ENCODE peak calls at places on chromosomes 3 and 15, in four cellular contexts. T is body of pancreas, G is spleen, S is thoracic aorta. P is an unnamed sample. For H3K27me3 and H3K4me1, the result is how much of the 10 kb centered on the place peaks cover.

GRCh38 chr15:38563723-38564519 is 693 bp downstream of the RASGRP1 start:
- DNase-seq in G (peak), S (no peak), T (peak), P (peak)

GRCh38 chr15:62648954-62649353 is 393.6 kb upstream of the TPM1 start:
- DNase-seq in S (no peak), T (no peak), G (no peak), P (no peak)

GRCh38 chr3:66138336-66139234 is 82.2 kb upstream of the SLC25A26 start:
- DNase-seq in G (no peak), T (peak), S (no peak), P (no peak)

GRCh38 chr3:149443545-149443912 is 31.0 kb upstream of the TM4SF4 start:
- DNase-seq in S (no peak), T (no peak), G (no peak), P (no peak)

GRCh38 chr3:156606729-156607128 is 51.8 kb upstream of the SSR3 start:
- DNase-seq in G (no peak), S (no peak), T (no peak), P (no peak)

GRCh38 chr15:20351448-20351961 is 190.1 kb downstream of the GOLGA6L6 start:
- DNase-seq in T (peak), S (no peak), G (peak), P (no peak)

GRCh38 chr3:125110016-125110875 is 54.4 kb upstream of the HEG1 start:
- DNase-seq in S (no peak), G (no peak), T (no peak), P (no peak)

GRCh38 chr3:76063019-76063418 is 277.7 kb upstream of the ZNF717 start:
- DNase-seq in S (no peak), T (no peak), G (no peak), P (no peak)

GRCh38 chr15:40857601-40858351 is 13.9 kb downstream of the SPINT1 start:
- DNase-seq in T (peak), S (peak), G (peak), P (peak)

GRCh38 chr3:32973982-32974381 is 22.5 kb downstream of the CCR4 start:
- DNase-seq in G (no peak), S (no peak), T (no peak), P (peak)

GRCh38 chr3:144073698-144074097 is 102.1 kb downstream of the DIPK2A start:
- DNase-seq in S (no peak), G (no peak), T (no peak), P (no peak)

GRCh38 chr15:89524184-89524583 is 27.8 kb upstream of the RHCG start:
- DNase-seq in G (no peak), T (no peak), S (no peak), P (no peak)

GRCh38 chr15:63593705-63594671 is 3.2 kb upstream of the FBXL22 start:
- DNase-seq in G (no peak), T (no peak), S (no peak), P (no peak)

GRCh38 chr15:63709365-63709764 is 112.2 kb downstream of the FBXL22 start:
- DNase-seq in T (no peak), G (no peak), S (no peak), P (no peak)

GRCh38 chr3:117928836-117929235 is 1105.8 kb downstream of the IGSF11 start:
- DNase-seq in T (no peak), G (no peak), S (no peak), P (no peak)

GRCh38 chr15:84749111-84749991 is 959 bp downstream of the ZNF592 start:
- DNase-seq in G (peak), S (no peak), T (peak), P (peak)

GRCh38 chr15:55869660-55870059 is 123.8 kb downstream of the NEDD4 start:
- DNase-seq in T (no peak), G (no peak), S (no peak), P (no peak)

GRCh38 chr15:79025201-79025600 is 65.4 kb downstream of the RASGRF1 start:
- DNase-seq in G (no peak), S (no peak), T (no peak), P (no peak)

GRCh38 chr3:144018776-144019175 is 47.2 kb downstream of the DIPK2A start:
- DNase-seq in S (no peak), T (no peak), G (no peak), P (no peak)

DNA sequence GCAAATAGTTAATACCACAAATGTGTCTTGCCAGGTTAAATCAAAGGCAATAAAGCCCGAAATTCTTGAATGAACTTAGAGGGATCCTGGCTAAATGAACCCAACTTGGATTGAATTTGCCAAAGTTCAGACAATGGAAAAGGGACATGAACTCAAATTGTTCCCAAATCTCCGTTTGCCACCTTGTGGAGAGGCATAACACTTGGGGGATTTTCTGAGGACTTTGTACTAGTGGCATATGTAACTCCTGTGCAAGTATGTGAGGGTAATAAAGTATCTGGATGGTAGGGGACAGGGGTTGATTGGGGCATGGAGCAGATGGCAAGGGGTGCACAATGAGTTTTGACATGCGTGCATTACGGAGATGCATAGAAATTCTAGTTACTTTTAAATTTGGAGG is 1.3 kb upstream of the TCAIM start:
- DNase-seq in G (no peak), T (no peak), S (no peak), P (no peak)
- H3K4me3 ChIP-seq in G (peak), T (no peak), S (peak), P (peak)

GRCh38 chr15:72402726-72403125 is 4.6 kb downstream of the TMEM202 start:
- DNase-seq in G (no peak), T (no peak), S (no peak), P (no peak)
- H3K27me3 ChIP-seq in G (under half), T (under half), S (under half), P (under half)

GRCh38 chr15:100725121-100726069 is 123.0 kb downstream of the ASB7 start:
- DNase-seq in T (peak), S (no peak), G (no peak), P (no peak)

GRCh38 chr15:100728371-100729201 is 126.2 kb downstream of the ASB7 start:
- DNase-seq in S (no peak), T (no peak), G (no peak), P (no peak)

GRCh38 chr15:100727291-100727851 is 125.0 kb downstream of the ASB7 start:
- DNase-seq in T (no peak), S (no peak), G (no peak), P (no peak)

GRCh38 chr15:100726426-100727190 is 124.2 kb downstream of the ASB7 start:
- DNase-seq in G (no peak), T (peak), S (no peak), P (no peak)

GRCh38 chr15:100726070-100726420 is 123.7 kb downstream of the ASB7 start:
- DNase-seq in S (no peak), G (no peak), T (peak), P (no peak)
- H3K4me1 ChIP-seq in S (under half), G (under half), T (under half), P (under half)

GRCh38 chr3:45035441-45036301 is 9.6 kb downstream of the CLEC3B start:
- DNase-seq in T (no peak), S (no peak), G (peak), P (no peak)
- H3K4me3 ChIP-seq in T (no peak), S (peak), G (peak), P (no peak)

GRCh38 chr15:59996498-59997041 is 7.5 kb upstream of the FOXB1 start:
- DNase-seq in G (no peak), T (no peak), S (no peak), P (no peak)
- H3K27me3 ChIP-seq in G (half or more), T (under half), S (under half), P (under half)

GRCh38 chr3:50169858-50170257 is 14.7 kb downstream of the SEMA3F start:
- DNase-seq in G (no peak), S (no peak), T (no peak), P (no peak)
- H3K4me1 ChIP-seq in G (under half), S (under half), T (under half), P (under half)

DNA sequence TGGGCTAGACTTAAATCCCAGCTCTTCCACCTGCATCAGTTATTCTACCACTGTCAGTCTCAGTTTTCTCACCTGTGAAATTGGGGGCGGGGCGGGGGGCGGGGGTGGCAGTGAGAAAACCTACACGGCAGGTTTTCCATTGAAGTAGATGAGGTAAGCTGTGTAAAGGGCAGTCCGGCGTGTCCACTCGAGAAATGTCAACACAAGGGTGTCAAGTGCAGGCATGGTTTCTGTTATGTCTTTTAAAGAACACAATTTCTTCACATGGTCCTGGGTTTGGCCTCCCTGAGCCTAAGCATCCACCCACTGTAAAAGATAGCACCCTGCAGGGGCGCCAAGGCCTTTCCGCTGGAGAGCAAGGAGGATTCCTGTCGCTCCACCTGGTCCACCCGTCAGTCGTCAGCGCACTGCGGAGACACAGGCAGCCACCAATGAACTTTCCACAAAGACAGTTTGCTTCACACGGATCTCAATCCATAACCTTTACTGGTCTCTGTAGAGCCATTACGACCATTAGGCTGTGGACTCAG is 99.6 kb upstream of the FOXB1 start:
- DNase-seq in G (no peak), T (no peak), S (no peak), P (no peak)
- H3K4me3 ChIP-seq in G (no peak), T (no peak), S (no peak), P (no peak)

GRCh38 chr3:193783166-193783896 is 190.3 kb downstream of the OPA1 start:
- DNase-seq in S (no peak), G (no peak), T (no peak), P (no peak)
- H3K27me3 ChIP-seq in S (under half), G (under half), T (under half), P (under half)

P was measured in naive thymus-derived CD4-positive, alpha-beta T cell.